ENCODE peak calls at places on chromosomes 2 and 18, in ten cellular contexts. V, Q, I, R, L, D, H, B, T and F are unnamed samples.

GRCh38 chr2:9630001-9630749 is 622 bp downstream of the YWHAQ start:
- DNase-seq in V (peak), Q (peak), I (no peak), R (peak), L (peak), D (peak), H (peak), B (peak), T (peak), F (peak)

GRCh38 chr2:60260646-60261296 is 292.7 kb downstream of the BCL11A start:
- DNase-seq in V (no peak), Q (no peak), I (peak), R (no peak), L (no peak), D (no peak), H (no peak), B (no peak), T (peak), F (no peak)

GRCh38 chr2:101153077-101153707 is 2.0 kb upstream of the TBC1D8 start:
- DNase-seq in V (no peak), Q (no peak), I (no peak), R (no peak), L (no peak), D (no peak), H (no peak), B (no peak), T (no peak), F (no peak)

GRCh38 chr18:75269696-75270095 is 59.1 kb downstream of the TSHZ1 start:
- DNase-seq in V (no peak), Q (no peak), I (no peak), R (no peak), L (no peak), D (no peak), H (no peak), B (no peak), T (no peak), F (no peak)

GRCh38 chr2:234245945-234246344 is 195.4 kb downstream of the SPP2 start:
- DNase-seq in V (no peak), Q (no peak), I (peak), R (no peak), L (peak), D (no peak), H (no peak), B (peak), T (no peak), F (no peak)

GRCh38 chr2:206488623-206489022 is 45.3 kb downstream of the ADAM23 start:
- DNase-seq in V (no peak), Q (no peak), I (no peak), R (no peak), L (no peak), D (no peak), H (no peak), B (no peak), T (no peak), F (no peak)

GRCh38 chr2:188993264-188993663 is 19.1 kb downstream of the COL3A1 start:
- DNase-seq in V (no peak), Q (no peak), I (no peak), R (no peak), L (no peak), D (no peak), H (no peak), B (no peak), T (no peak), F (no peak)

GRCh38 chr2:240997856-240998705 is at the start of gene SNED1:
- DNase-seq in V (peak), Q (peak), I (peak), R (peak), L (peak), D (peak), H (peak), B (peak), T (peak), F (peak)

GRCh38 chr2:220509921-220510320 is 882.5 kb downstream of the SLC4A3 start:
- DNase-seq in V (no peak), Q (no peak), I (no peak), R (peak), L (peak), D (no peak), H (no peak), B (no peak), T (no peak), F (no peak)

GRCh38 chr2:181176540-181176939 is 196.1 kb downstream of the UBE2E3 start:
- DNase-seq in V (no peak), Q (no peak), I (no peak), R (no peak), L (no peak), D (no peak), H (no peak), B (no peak), T (no peak), F (no peak)

GRCh38 chr2:162022290-162022945 is 51.6 kb downstream of the DPP4 start:
- DNase-seq in V (no peak), Q (no peak), I (peak), R (no peak), L (peak), D (no peak), H (no peak), B (peak), T (no peak), F (no peak)

GRCh38 chr18:74949611-74950010 is 259.3 kb downstream of the PTGR3 start:
- DNase-seq in V (no peak), Q (no peak), I (no peak), R (no peak), L (peak), D (no peak), H (no peak), B (no peak), T (no peak), F (no peak)

GRCh38 chr2:69933839-69934613 is 19.1 kb downstream of the MXD1 start:
- DNase-seq in V (no peak), Q (no peak), I (no peak), R (no peak), L (peak), D (no peak), H (no peak), B (peak), T (no peak), F (no peak)

GRCh38 chr2:126658316-126658909 is 2.5 kb downstream of the GYPC start:
- DNase-seq in V (no peak), Q (no peak), I (no peak), R (no peak), L (no peak), D (no peak), H (no peak), B (no peak), T (no peak), F (no peak)

GRCh38 chr2:217938038-217938437 is 64.8 kb downstream of the TNS1 start:
- DNase-seq in V (no peak), Q (no peak), I (no peak), R (no peak), L (no peak), D (peak), H (no peak), B (no peak), T (no peak), F (no peak)

GRCh38 chr2:191567229-191567628 is 110.7 kb upstream of the NABP1 start:
- DNase-seq in V (no peak), Q (no peak), I (no peak), R (no peak), L (no peak), D (no peak), H (no peak), B (no peak), T (no peak), F (no peak)

GRCh38 chr18:23250893-23251656 is 115.8 kb downstream of the CABLES1 start:
- DNase-seq in V (no peak), Q (no peak), I (no peak), R (no peak), L (no peak), D (peak), H (no peak), B (peak), T (no peak), F (no peak)